ENCODE peak calls at places on chromosomes 6 and 20, in nine cellular contexts. A, Q, J, V, T, D, M, I and Z are unnamed samples.

GRCh38 chr6:154908723-154909122 is 86.4 kb upstream of the TIAM2 start:
- DNase-seq in V (no peak), D (no peak), A (no peak), J (no peak), I (no peak), Q (no peak), T (no peak), M (no peak), Z (no peak)

GRCh38 chr20:60407938-60408337 is 449.7 kb downstream of the CDH26 start:
- DNase-seq in D (no peak), J (no peak), Q (no peak), V (no peak), I (no peak), T (no peak), A (no peak), M (no peak), Z (no peak)

GRCh38 chr6:166365806-166366205 is 16.9 kb downstream of the MPC1 start:
- DNase-seq in J (no peak), M (no peak), I (no peak), Q (no peak), A (no peak), D (no peak), V (no peak), T (no peak), Z (no peak)

GRCh38 chr6:69884231-69884630 is 17.9 kb downstream of the COL19A1 start:
- DNase-seq in D (no peak), J (no peak), M (no peak), Q (no peak), A (no peak), I (no peak), V (no peak), T (no peak), Z (no peak)

GRCh38 chr6:75748743-75749538 is at the start of gene MYO6:
- DNase-seq in D (no peak), Q (peak; percentile 91), A (no peak), T (peak; percentile 47), J (peak; percentile 59), V (peak; percentile 77), M (peak; percentile 93), I (peak; percentile 61), Z (no peak)

GRCh38 chr6:7991992-7992815 is 72.0 kb downstream of the BLOC1S5 start:
- DNase-seq in M (peak; percentile 9), J (no peak), A (peak; percentile 36), D (peak; percentile 70), V (peak; percentile 34), Q (no peak), I (peak; percentile 40), T (peak; percentile 86), Z (no peak)

GRCh38 chr20:12997128-12997655 is 11.6 kb upstream of the SPTLC3 start:
- DNase-seq in A (no peak), I (no peak), M (no peak), Q (no peak), T (no peak), V (no peak), J (no peak), D (no peak), Z (no peak)

GRCh38 chr6:90080876-90081464 is 186.7 kb downstream of the GJA10 start:
- DNase-seq in A (no peak), V (no peak), M (no peak), Q (no peak), I (no peak), T (no peak), D (no peak), J (no peak), Z (no peak)

GRCh38 chr20:33336375-33336774 is 53.4 kb downstream of the BPIFB1 start:
- DNase-seq in D (no peak), T (no peak), J (no peak), I (no peak), A (no peak), V (no peak), M (no peak), Q (no peak), Z (no peak)

GRCh38 chr20:5919634-5920544 is 30.4 kb downstream of the TRMT6 start:
- DNase-seq in T (peak; percentile 43), V (no peak), J (no peak), A (no peak), Q (no peak), I (no peak), D (no peak), M (no peak), Z (no peak)

GRCh38 chr6:35808688-35809087 is 3.5 kb downstream of the LHFPL5 start:
- DNase-seq in J (no peak), M (no peak), A (peak; percentile 47), Q (no peak), V (no peak), I (no peak), T (peak; percentile 13), D (no peak), Z (no peak)

GRCh38 chr6:139925894-139926641 is 551.6 kb upstream of the CITED2 start:
- DNase-seq in V (no peak), I (no peak), Q (no peak), D (no peak), A (peak; percentile 9), J (no peak), M (no peak), T (no peak), Z (no peak)

GRCh38 chr6:161050134-161050765 is 58.7 kb downstream of the MAP3K4 start:
- DNase-seq in M (no peak), D (no peak), Q (no peak), I (no peak), A (no peak), V (no peak), J (no peak), T (no peak), Z (no peak)

GRCh38 chr6:7150381-7151064 is 42.8 kb downstream of the RREB1 start:
- DNase-seq in T (no peak), J (no peak), I (no peak), D (no peak), Q (no peak), A (peak; percentile 86), M (no peak), V (no peak), Z (no peak)

GRCh38 chr6:115570326-115570725 is 490.4 kb downstream of the FRK start:
- DNase-seq in J (no peak), M (no peak), V (no peak), Q (no peak), D (no peak), A (no peak), I (no peak), T (peak; percentile 41), Z (no peak)

GRCh38 chr6:105606871-105607421 is 204.1 kb upstream of the PREP start:
- DNase-seq in M (no peak), D (no peak), A (no peak), I (no peak), J (no peak), Q (no peak), T (no peak), V (no peak), Z (no peak)

GRCh38 chr20:24681634-24682495 is 212.4 kb downstream of the SYNDIG1 start:
- DNase-seq in A (no peak), Q (peak; percentile 87), I (no peak), M (no peak), D (no peak), T (no peak), J (no peak), V (no peak), Z (no peak)

GRCh38 chr6:37127961-37128862 is 41.7 kb upstream of the PIM1 start:
- DNase-seq in V (no peak), M (no peak), Q (no peak), J (no peak), D (no peak), T (no peak), I (no peak), A (no peak), Z (no peak)

GRCh38 chr6:156021746-156022396 is 566.2 kb upstream of the NOX3 start:
- DNase-seq in V (no peak), D (no peak), I (no peak), T (peak; percentile 63), Q (no peak), J (no peak), M (no peak), A (no peak), Z (no peak)

GRCh38 chr6:14520029-14520428 is 402.5 kb downstream of the CD83 start:
- DNase-seq in Q (no peak), V (no peak), J (no peak), M (no peak), T (peak; percentile 49), D (no peak), I (no peak), A (no peak), Z (no peak)

GRCh38 chr20:62365814-62366369 is 1.2 kb downstream of the LAMA5 start:
- DNase-seq in T (no peak), V (peak; percentile 27), M (peak; percentile 95), I (no peak), A (no peak), D (peak; percentile 35), J (no peak), Q (no peak), Z (no peak)

GRCh38 chr20:18272451-18272850 is 15.9 kb upstream of the ZNF133 start:
- DNase-seq in J (no peak), D (peak; percentile 4), T (no peak), A (no peak), V (peak; percentile 18), Q (no peak), M (no peak), I (no peak), Z (no peak)

GRCh38 chr6:169249057-169249456 is 4.6 kb downstream of the THBS2 start:
- DNase-seq in T (no peak), V (no peak), M (no peak), I (no peak), D (no peak), Q (peak; percentile 62), J (no peak), A (no peak), Z (no peak)

GRCh38 chr6:10302566-10303235 is 112.2 kb downstream of the TFAP2A start:
- DNase-seq in I (no peak), A (no peak), V (no peak), T (no peak), D (no peak), Q (no peak), J (no peak), M (no peak), Z (no peak)